ENCODE peak calls at places on chromosomes 2 and 18, in four cellular contexts. One of them, this sample, is unnamed. For H3K27me3, the result is how much of the 10 kb centered on the place peaks cover.

GRCh38 chr18:50726960-50727589 is 92.7 kb downstream of the MRO start:
- DNase-seq in transverse colon: no peak
- DNase-seq in PC-3: no peak
- DNase-seq in GM23248: no peak
- DNase-seq in this sample: no peak

GRCh38 chr2:205435970-205436369 is 246.3 kb upstream of the NRP2 start:
- DNase-seq in transverse colon: no peak
- DNase-seq in GM23248: peak
- DNase-seq in PC-3: peak
- DNase-seq in this sample: no peak

GRCh38 chr2:113228991-113229716 is 49.6 kb downstream of the PAX8 start:
- DNase-seq in GM23248: no peak
- DNase-seq in PC-3: no peak
- DNase-seq in transverse colon: no peak
- DNase-seq in this sample: no peak

GRCh38 chr2:134289225-134289624 is 35.4 kb downstream of the MGAT5 start:
- DNase-seq in transverse colon: no peak
- DNase-seq in GM23248: no peak
- DNase-seq in PC-3: no peak
- DNase-seq in this sample: no peak

GRCh38 chr2:122117371-122117770 is 361.9 kb downstream of the TSN start:
- DNase-seq in PC-3: no peak
- DNase-seq in GM23248: no peak
- DNase-seq in transverse colon: no peak
- DNase-seq in this sample: no peak

GRCh38 chr2:137969418-137969765 is 5.1 kb downstream of the HNMT start:
- DNase-seq in transverse colon: no peak
- DNase-seq in PC-3: peak
- DNase-seq in GM23248: peak
- DNase-seq in this sample: peak

GRCh38 chr2:191566347-191566746 is 111.6 kb upstream of the NABP1 start:
- DNase-seq in PC-3: peak
- DNase-seq in GM23248: peak
- DNase-seq in transverse colon: peak
- DNase-seq in this sample: peak

GRCh38 chr2:100984892-100985307 is 17.2 kb upstream of the RPL31 start:
- DNase-seq in PC-3: peak
- DNase-seq in transverse colon: peak
- DNase-seq in GM23248: peak
- DNase-seq in this sample: peak

GRCh38 chr2:226030369-226031077 is 631.0 kb downstream of the NYAP2 start:
- DNase-seq in PC-3: no peak
- DNase-seq in transverse colon: no peak
- DNase-seq in GM23248: no peak
- DNase-seq in this sample: no peak

GRCh38 chr18:72324677-72325076 is 219.5 kb downstream of the CBLN2 start:
- DNase-seq in transverse colon: no peak
- DNase-seq in PC-3: no peak
- DNase-seq in GM23248: no peak
- DNase-seq in this sample: no peak

GRCh38 chr2:239540174-239540573 is 139.4 kb upstream of the HDAC4 start:
- DNase-seq in PC-3: no peak
- DNase-seq in transverse colon: no peak
- DNase-seq in GM23248: no peak
- DNase-seq in this sample: no peak

GRCh38 chr2:10297950-10298349 is 4.8 kb upstream of the HPCAL1 start:
- DNase-seq in PC-3: peak
- DNase-seq in GM23248: peak
- DNase-seq in transverse colon: peak
- DNase-seq in this sample: no peak

GRCh38 chr2:30354150-30354549 is 92.9 kb upstream of the LCLAT1 start:
- DNase-seq in transverse colon: no peak
- DNase-seq in GM23248: no peak
- DNase-seq in PC-3: no peak
- DNase-seq in this sample: peak

GRCh38 chr18:2657788-2658458 is 2.4 kb downstream of the SMCHD1 start:
- DNase-seq in transverse colon: no peak
- DNase-seq in GM23248: peak
- DNase-seq in PC-3: peak
- DNase-seq in this sample: no peak

GRCh38 chr2:170013802-170014551 is 164.0 kb upstream of the MYO3B start:
- DNase-seq in GM23248: no peak
- DNase-seq in transverse colon: no peak
- DNase-seq in PC-3: no peak
- DNase-seq in this sample: no peak

GRCh38 chr2:183490930-183491329 is 366.7 kb downstream of the NUP35 start:
- DNase-seq in GM23248: peak
- DNase-seq in transverse colon: no peak
- DNase-seq in PC-3: peak
- DNase-seq in this sample: no peak

GRCh38 chr2:231334179-231334930 is 61.2 kb upstream of the B3GNT7 start:
- DNase-seq in PC-3: no peak
- DNase-seq in GM23248: no peak
- DNase-seq in transverse colon: no peak
- DNase-seq in this sample: no peak

DNA sequence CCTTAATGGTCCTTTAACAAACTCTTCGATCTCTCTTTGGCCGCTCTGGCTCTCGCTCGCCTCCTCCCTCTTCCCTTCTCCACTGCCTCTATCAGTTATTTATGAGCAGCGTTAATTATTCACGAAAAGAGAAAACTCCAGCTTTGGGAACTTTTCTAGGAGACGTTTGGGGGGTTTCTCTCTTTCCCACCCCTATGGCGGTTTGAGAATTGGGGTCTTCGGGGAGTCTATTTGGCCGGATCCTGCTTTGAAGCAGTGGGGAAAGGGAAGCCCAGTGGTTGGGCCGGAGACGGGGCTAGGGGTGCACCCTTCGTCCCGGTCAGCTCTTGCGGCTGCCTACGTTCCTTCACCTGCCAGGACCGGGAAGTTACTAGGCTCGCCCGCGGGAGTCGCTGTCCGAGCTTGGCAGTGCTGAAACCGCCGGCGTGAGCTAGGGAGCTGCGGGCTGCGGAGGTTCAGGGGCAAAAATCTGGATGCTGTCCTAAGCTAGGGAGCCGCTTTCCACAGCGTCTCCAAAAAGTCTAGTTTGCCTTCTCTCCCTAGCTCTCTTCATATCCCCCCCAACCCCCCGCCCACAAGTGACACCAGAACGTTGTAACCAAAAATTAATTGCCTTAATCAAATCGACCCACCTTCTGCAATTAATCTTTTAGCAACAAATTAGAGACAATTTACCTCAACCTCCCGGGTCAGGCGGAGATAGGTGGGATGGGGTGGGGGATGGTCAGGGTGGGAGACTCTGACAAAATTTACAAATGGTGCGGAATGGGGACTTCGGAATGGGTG is 8.9 kb upstream of the SKOR2 start:
- DNase-seq in PC-3: peak
- DNase-seq in transverse colon: peak
- DNase-seq in GM23248: peak
- DNase-seq in this sample: peak
- H3K27me3 ChIP-seq in PC-3: under half
- H3K27me3 ChIP-seq in transverse colon: half or more
- H3K27me3 ChIP-seq in GM23248: half or more
- H3K27me3 ChIP-seq in this sample: under half

DNA sequence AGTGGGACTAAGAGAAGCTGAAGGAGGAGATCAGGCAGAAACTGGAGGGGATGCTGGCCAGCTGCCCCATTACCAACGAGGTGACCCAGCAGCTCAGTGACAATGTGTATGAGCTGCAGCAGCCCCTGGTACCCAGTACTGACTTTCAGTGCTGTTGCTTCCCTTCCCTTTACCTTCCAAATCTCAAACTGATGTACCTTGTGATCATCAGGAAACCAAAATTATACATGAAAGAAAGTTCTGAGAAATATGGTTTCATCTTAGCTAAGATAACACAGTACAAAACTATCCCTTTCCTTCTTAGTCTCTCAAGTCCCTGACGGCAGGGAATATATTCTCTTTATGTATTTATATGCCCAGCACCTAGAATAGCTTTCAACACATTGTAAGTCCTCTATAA is 52.3 kb upstream of the CERS6 start:
- DNase-seq in PC-3: no peak
- DNase-seq in transverse colon: no peak
- DNase-seq in GM23248: no peak
- DNase-seq in this sample: no peak
- H3K27me3 ChIP-seq in PC-3: under half
- H3K27me3 ChIP-seq in transverse colon: under half
- H3K27me3 ChIP-seq in GM23248: under half
- H3K27me3 ChIP-seq in this sample: under half

GRCh38 chr2:26559556-26559955 is 81.6 kb downstream of the CIB4 start:
- DNase-seq in GM23248: no peak
- DNase-seq in PC-3: no peak
- DNase-seq in transverse colon: no peak
- DNase-seq in this sample: no peak
- H3K27me3 ChIP-seq in GM23248: half or more
- H3K27me3 ChIP-seq in PC-3: half or more
- H3K27me3 ChIP-seq in transverse colon: half or more
- H3K27me3 ChIP-seq in this sample: under half

GRCh38 chr18:62323483-62324354 is 1.4 kb upstream of the TNFRSF11A start:
- DNase-seq in GM23248: no peak
- DNase-seq in transverse colon: no peak
- DNase-seq in PC-3: no peak
- DNase-seq in this sample: no peak

GRCh38 chr18:62326646-62327348 is 1.7 kb downstream of the TNFRSF11A start:
- DNase-seq in transverse colon: no peak
- DNase-seq in GM23248: peak
- DNase-seq in PC-3: peak
- DNase-seq in this sample: no peak

GRCh38 chr18:62325806-62326645 is 916 bp downstream of the TNFRSF11A start:
- DNase-seq in GM23248: peak
- DNase-seq in PC-3: peak
- DNase-seq in transverse colon: peak
- DNase-seq in this sample: peak

GRCh38 chr18:62324355-62324828 is 718 bp upstream of the TNFRSF11A start:
- DNase-seq in PC-3: no peak
- DNase-seq in transverse colon: no peak
- DNase-seq in GM23248: peak
- DNase-seq in this sample: no peak

DNA sequence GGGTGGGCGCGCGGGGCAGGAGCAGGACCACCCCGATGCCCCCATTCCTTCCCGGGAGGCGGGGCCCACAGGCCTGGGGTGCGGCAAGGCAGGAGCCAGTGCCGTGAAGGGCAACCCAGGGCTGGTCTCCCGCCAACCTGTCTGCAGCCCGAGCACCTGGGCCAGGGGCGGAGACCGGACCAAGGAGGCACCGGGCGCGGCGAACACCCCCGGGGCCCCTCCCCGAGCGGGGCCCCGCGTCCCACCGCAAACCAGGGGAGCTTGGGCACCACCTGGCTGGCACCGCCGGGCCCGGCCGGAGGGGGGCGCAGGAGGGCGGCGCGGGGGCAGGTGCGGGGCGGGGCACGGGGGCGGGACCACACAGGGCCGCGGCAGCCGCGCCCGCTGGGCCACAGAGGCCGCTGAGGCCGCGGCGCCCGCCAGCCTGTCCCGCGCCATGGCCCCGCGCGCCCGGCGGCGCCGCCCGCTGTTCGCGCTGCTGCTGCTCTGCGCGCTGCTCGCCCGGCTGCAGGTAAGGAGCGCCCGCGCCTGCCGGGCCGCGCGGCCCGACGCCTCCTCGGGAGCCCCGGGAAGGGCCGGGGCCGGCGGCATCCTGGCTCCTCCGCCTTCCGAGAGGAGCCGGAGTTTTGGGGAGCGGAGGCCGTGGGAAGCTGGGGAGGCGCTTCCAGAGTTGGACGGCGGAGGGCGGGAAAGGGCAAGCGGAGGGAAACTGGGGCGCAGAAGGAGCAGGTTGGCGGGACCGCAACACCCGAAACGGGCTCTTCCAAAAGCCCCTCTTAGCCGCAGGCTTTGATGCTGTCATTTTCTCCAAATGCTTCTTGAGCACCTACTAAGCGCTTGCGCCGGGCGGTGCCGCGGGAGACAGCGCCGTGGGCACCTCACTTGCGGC is at the start of gene TNFRSF11A:
- DNase-seq in GM23248: peak
- DNase-seq in PC-3: peak
- DNase-seq in transverse colon: peak
- DNase-seq in this sample: peak
- H3K27me3 ChIP-seq in GM23248: half or more
- H3K27me3 ChIP-seq in PC-3: under half
- H3K27me3 ChIP-seq in transverse colon: half or more
- H3K27me3 ChIP-seq in this sample: under half

GRCh38 chr18:74459877-74460276 is 2.8 kb upstream of the DIPK1C start:
- DNase-seq in PC-3: no peak
- DNase-seq in GM23248: peak
- DNase-seq in transverse colon: no peak
- DNase-seq in this sample: no peak

GRCh38 chr18:74456017-74456408 is 1.1 kb downstream of the DIPK1C start:
- DNase-seq in transverse colon: no peak
- DNase-seq in GM23248: no peak
- DNase-seq in PC-3: no peak
- DNase-seq in this sample: no peak

GRCh38 chr18:74456409-74457042 is 582 bp downstream of the DIPK1C start:
- DNase-seq in GM23248: peak
- DNase-seq in transverse colon: no peak
- DNase-seq in PC-3: no peak
- DNase-seq in this sample: no peak

GRCh38 chr18:74457043-74457742 is at the start of gene DIPK1C:
- DNase-seq in PC-3: no peak
- DNase-seq in transverse colon: no peak
- DNase-seq in GM23248: peak
- DNase-seq in this sample: no peak

DNA sequence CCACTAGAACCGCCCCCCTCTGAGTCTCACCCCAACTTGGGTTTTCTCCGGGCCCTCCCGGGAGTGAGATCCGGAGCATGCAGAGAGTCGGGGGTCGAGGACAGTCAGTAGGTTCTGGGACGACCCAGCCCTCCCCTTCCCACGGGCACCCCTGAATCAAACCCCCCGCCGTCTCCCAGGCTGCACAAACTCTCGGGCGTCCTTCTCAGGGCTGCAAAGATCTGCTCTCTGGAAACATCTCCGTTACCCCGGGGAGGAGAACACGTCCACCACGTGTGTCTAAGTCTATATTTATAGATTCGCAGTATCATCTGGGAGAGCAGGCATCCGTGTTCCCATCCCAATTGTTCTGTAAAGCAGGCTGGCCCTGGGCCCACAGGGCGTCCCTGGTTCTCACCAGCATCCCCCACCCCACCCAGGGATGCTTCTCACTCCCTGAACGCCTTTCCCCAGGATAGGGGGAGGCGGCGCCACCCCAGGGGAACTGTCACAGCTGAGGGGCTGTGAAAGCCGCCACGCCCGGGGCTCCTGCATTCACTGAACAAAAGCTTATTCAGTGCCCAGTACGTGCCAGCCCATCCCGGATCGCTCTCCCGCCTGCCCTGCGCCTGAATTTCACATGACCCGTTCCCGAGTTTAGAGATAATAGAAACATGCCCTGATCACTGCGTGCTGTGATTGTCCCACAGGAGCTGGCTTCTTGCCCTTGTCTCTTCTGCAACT is 796 bp upstream of the DIPK1C start:
- DNase-seq in transverse colon: no peak
- DNase-seq in PC-3: no peak
- DNase-seq in GM23248: no peak
- DNase-seq in this sample: no peak
- H3K27me3 ChIP-seq in transverse colon: half or more
- H3K27me3 ChIP-seq in PC-3: half or more
- H3K27me3 ChIP-seq in GM23248: half or more
- H3K27me3 ChIP-seq in this sample: under half